ENCODE peak calls at places on chromosomes 13 and 19, in eight cellular contexts. B, L, I, E, U, Y, N and Z are unnamed samples.
A peak's percentile ranks its signal among the peaks of the same experiment; 100 is the strongest.

GRCh38 chr13:114102521-114103288 is 29.7 kb downstream of the RASA3 start:
- DNase-seq in E (peak; percentile 15), B (no peak), Y (no peak), N (peak; percentile 17), U (no peak), L (no peak), I (no peak), Z (no peak)

GRCh38 chr13:25149670-25150069 is 22.4 kb downstream of the AMER2 start:
- DNase-seq in L (no peak), E (no peak), Y (no peak), B (no peak), N (no peak), I (no peak), U (no peak), Z (no peak)

GRCh38 chr13:60397693-60398437 is 845 bp downstream of the TDRD3 start:
- DNase-seq in U (peak; percentile 73), N (peak; percentile 62), B (peak; percentile 92), Y (peak; percentile 70), I (peak; percentile 75), L (peak; percentile 62), E (peak; percentile 49), Z (peak; percentile 53)

GRCh38 chr19:13892885-13893284 is 13.0 kb downstream of the BRME1 start:
- DNase-seq in U (no peak), E (no peak), L (no peak), N (no peak), Y (no peak), B (no peak), I (no peak), Z (no peak)

GRCh38 chr19:31139871-31140505 is 209.2 kb downstream of the TSHZ3 start:
- DNase-seq in Y (no peak), N (no peak), U (no peak), I (no peak), B (no peak), L (peak; percentile 69), E (no peak), Z (no peak)

GRCh38 chr13:63408227-63409202 is 1992.9 kb upstream of the PCDH20 start:
- DNase-seq in E (no peak), I (peak; percentile 39), B (no peak), L (peak; percentile 50), N (no peak), Y (no peak), U (no peak), Z (no peak)

GRCh38 chr13:28475916-28476725 is 18.8 kb downstream of the FLT1 start:
- DNase-seq in N (no peak), B (peak; percentile 24), U (no peak), E (no peak), I (no peak), L (peak; percentile 83), Y (no peak), Z (no peak)

GRCh38 chr13:51113186-51113881 is 2.3 kb upstream of the C13orf42 start:
- DNase-seq in N (no peak), B (peak; percentile 82), U (no peak), I (no peak), Y (no peak), E (no peak), L (no peak), Z (no peak)

GRCh38 chr19:50535672-50536071 is 22.0 kb upstream of the ASPDH start:
- DNase-seq in Y (no peak), U (no peak), N (no peak), B (no peak), L (no peak), E (no peak), I (no peak), Z (no peak)
- TF ChIP-seq CTCF in Y (no peak), U (no peak), N (no peak), B (no peak), L (no peak), E (no peak), I (no peak), Z (no peak)

DNA sequence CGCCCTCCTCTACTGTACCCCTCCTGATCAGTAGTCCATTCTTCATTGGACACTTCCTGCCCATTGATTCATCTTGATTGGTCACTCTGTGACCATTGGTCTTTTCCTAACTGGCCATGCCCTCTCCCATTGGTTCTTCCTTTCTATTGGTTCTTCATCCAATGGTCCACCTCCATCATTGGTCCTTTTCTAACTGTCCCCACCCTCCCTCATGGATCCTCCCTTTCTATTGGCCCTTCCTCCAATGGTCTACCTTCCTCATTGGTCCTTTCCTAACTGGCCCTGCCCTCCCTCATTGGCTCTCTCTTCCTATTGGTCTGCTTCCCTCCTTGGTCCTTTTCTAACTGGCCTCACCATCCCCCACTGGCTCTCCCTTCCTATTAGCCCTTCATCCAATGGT is 7.1 kb downstream of the KLK6 start:
- DNase-seq in N (no peak), L (no peak), Y (no peak), B (no peak), U (no peak), I (no peak), E (no peak), Z (no peak)
- TF ChIP-seq CTCF in N (no peak), L (no peak), Y (no peak), B (no peak), U (no peak), I (no peak), E (no peak), Z (no peak)

GRCh38 chr19:36244066-36244465 is 29.2 kb downstream of the ZNF146 start:
- DNase-seq in Y (no peak), U (no peak), L (no peak), B (no peak), E (no peak), N (no peak), I (peak; percentile 79), Z (no peak)

GRCh38 chr19:36246006-36246391 is 31.1 kb downstream of the ZNF146 start:
- DNase-seq in E (no peak), I (no peak), Y (no peak), N (no peak), U (no peak), L (no peak), B (no peak), Z (no peak)

GRCh38 chr19:36245210-36246005 is 30.5 kb downstream of the ZNF146 start:
- DNase-seq in I (peak; percentile 97), Y (no peak), E (no peak), U (no peak), N (no peak), L (no peak), B (no peak), Z (no peak)
- TF ChIP-seq CTCF in I (peak; percentile 40), Y (no peak), E (no peak), U (no peak), N (no peak), L (no peak), B (no peak), Z (no peak)

GRCh38 chr13:91046715-91047327 is 300.7 kb upstream of the MIR17HG start:
- DNase-seq in Y (no peak), N (no peak), I (peak; percentile 12), U (no peak), B (no peak), E (no peak), L (no peak), Z (no peak)
- TF ChIP-seq CTCF in Y (no peak), N (no peak), I (no peak), U (no peak), B (no peak), E (no peak), L (no peak), Z (no peak)

DNA sequence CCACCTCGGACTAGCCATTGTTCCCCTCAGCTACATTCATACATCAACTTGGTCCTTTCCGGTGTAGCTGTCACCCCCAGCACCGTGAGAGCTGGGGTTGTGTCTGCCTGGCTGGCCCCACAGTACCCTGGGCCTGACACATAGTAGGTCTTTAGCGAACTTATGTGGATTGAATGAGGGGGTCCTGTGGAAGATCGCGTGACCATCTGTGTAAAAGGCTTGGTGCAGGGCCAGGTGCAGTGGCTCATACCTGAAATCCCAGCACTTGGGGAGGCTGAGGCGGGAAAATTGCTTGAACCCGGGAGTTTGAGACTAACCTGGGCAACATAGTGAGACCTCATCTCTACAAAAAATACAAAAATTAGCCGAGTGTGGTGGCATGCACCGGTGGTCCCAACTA is 2.0 kb downstream of the SMARCA4 start:
- DNase-seq in E (no peak), B (no peak), U (no peak), L (no peak), I (no peak), N (no peak), Y (no peak), Z (no peak)
- TF ChIP-seq CTCF in E (no peak), B (no peak), U (no peak), L (no peak), I (no peak), N (no peak), Y (no peak), Z (no peak)

DNA sequence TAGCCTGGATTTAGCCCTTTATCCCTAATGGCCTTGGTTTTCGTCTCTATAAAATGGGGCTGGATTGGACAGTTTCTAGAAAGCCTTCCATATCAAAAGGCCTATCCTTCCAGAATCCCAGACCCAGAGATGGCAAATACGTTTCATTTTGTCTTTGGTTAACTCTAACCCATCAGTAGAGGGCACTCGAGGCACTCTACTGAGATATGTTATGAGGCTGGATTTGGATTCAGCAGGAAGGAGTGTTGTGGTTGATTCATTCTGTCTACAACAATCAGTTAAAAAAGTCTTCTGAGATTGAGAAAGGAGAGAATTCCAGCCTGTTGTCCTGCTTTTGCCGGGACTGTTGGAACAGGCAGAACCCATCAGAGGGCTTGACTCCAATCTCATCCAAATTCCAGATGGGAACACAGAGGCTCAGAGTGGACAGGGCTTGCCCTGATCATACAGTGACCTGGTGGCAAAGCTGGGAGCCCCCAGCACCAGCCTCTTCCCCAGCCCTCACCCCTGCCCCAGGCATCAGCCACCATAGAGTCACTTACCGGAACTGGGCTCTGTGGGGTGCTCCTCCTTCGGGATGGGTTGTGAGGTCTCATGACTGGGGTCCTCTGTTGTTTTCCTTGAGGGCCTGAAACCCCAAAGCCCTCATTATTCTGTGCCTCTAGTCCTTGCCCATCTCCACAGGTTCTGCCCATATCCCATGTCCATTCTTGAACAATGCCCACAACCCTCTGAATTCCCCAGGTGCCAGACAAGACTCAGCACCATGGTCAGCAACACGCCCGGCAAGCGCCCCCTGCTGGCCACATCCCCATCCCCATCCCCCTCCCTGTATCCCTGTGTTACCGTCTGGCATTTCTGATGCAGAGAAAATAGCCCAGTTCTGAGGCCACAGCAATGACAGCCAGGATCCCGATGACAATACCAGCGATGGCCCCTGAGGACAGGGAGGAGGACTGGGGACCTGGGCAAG is 12.3 kb upstream of the ZNF180 start:
- DNase-seq in B (no peak), E (no peak), I (peak; percentile 78), U (peak; percentile 26), Y (no peak), L (peak; percentile 42), N (no peak), Z (no peak)
- TF ChIP-seq CTCF in B (no peak), E (no peak), I (peak; percentile 87), U (peak; percentile 28), Y (peak; percentile 28), L (peak; percentile 45), N (no peak), Z (peak; percentile 24)

DNA sequence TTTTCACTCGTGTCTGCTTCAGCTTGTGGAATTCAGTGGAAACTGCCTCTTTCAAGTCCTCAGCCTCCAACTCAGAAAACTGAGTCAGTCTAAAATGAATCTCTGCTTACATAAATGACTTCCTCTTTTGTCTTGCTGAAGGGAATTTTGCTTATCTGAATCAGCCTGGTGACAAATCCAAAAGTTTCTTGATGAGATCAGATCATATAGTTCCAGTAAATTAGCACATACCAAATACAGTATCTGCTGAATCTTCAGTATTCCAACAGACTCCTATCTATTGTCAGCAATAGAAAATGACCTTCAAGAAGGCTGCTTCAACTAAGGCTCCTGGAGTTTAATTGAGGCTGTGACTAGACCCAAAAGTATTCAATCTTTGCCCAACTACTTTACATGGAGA is 290.0 kb downstream of the MZT1 start:
- DNase-seq in E (no peak), L (peak; percentile 1), B (no peak), Y (no peak), I (no peak), N (no peak), U (no peak), Z (no peak)
- TF ChIP-seq CTCF in E (no peak), L (no peak), B (no peak), Y (no peak), I (no peak), N (no peak), U (no peak), Z (no peak)

GRCh38 chr19:50414850-50415660 is 3.7 kb upstream of the SPIB start:
- DNase-seq in N (peak; percentile 79), U (peak; percentile 89), E (peak; percentile 73), Y (peak; percentile 77), B (no peak), L (peak; percentile 50), I (peak; percentile 93), Z (peak; percentile 90)
- TF ChIP-seq CTCF in N (peak; percentile 78), U (peak; percentile 80), E (peak; percentile 76), Y (peak; percentile 84), B (peak; percentile 97), L (peak; percentile 73), I (peak; percentile 81), Z (peak; percentile 96)